ENCODE peak calls at places on chromosomes 12 and 14, in four cellular contexts. D is K562, H is GM12878, J is HepG2. E is an unnamed sample.

GRCh38 chr12:46804054-46804453 is 21.7 kb downstream of the SLC38A4 start:
- DNase-seq in D (no peak), H (no peak), J (no peak), E (no peak)

GRCh38 chr12:112116232-112117060 is 7.9 kb upstream of the NAA25 start:
- DNase-seq in D (peak), H (no peak), J (peak), E (peak)

GRCh38 chr14:90644882-90645281 is 171.3 kb downstream of the TTC7B start:
- DNase-seq in D (no peak), H (no peak), J (peak), E (no peak)

GRCh38 chr12:120229583-120230325 is 28.8 kb upstream of the RPLP0 start:
- DNase-seq in D (no peak), H (no peak), J (no peak), E (no peak)

GRCh38 chr12:93135286-93136239 is 206.5 kb upstream of the EEA1 start:
- DNase-seq in D (no peak), H (no peak), J (peak), E (no peak)

GRCh38 chr12:28742791-28743190 is 406.3 kb upstream of the FAR2 start:
- DNase-seq in D (no peak), H (no peak), J (no peak), E (no peak)

GRCh38 chr14:71658261-71658860 is 273.9 kb upstream of the RGS6 start:
- DNase-seq in D (no peak), H (no peak), J (no peak), E (no peak)

GRCh38 chr12:1533602-1534304 is 60.6 kb downstream of the FBXL14 start:
- DNase-seq in D (no peak), H (peak), J (no peak), E (no peak)

GRCh38 chr12:124545508-124546418 is 21.6 kb downstream of the NCOR2 start:
- DNase-seq in D (no peak), H (peak), J (no peak), E (no peak)

GRCh38 chr14:96629082-96629481 is 126.9 kb downstream of the PAPOLA start:
- DNase-seq in D (no peak), H (no peak), J (no peak), E (no peak)

GRCh38 chr12:93380480-93381121 is 2.9 kb downstream of the NUDT4 start:
- DNase-seq in D (no peak), H (no peak), J (peak), E (peak)

GRCh38 chr12:79871621-79872020 is 63.3 kb downstream of the PPP1R12A start:
- DNase-seq in D (no peak), H (no peak), J (no peak), E (no peak)

GRCh38 chr12:19236656-19237055 is 107.1 kb downstream of the PLEKHA5 start:
- DNase-seq in D (no peak), H (no peak), J (no peak), E (no peak)

GRCh38 chr12:91377456-91377855 is 194.8 kb upstream of the DCN start:
- DNase-seq in D (no peak), H (no peak), J (no peak), E (no peak)
- TF ChIP-seq BHLHE40 in D (no peak), H (no peak), J (no peak), E (no peak)

GRCh38 chr14:65230287-65230728 is 128.0 kb upstream of the MAX start:
- DNase-seq in D (peak), H (no peak), J (peak), E (no peak)

GRCh38 chr14:65228956-65229355 is 126.6 kb upstream of the MAX start:
- DNase-seq in D (no peak), H (no peak), J (no peak), E (no peak)

GRCh38 chr14:65231286-65231980 is 129.1 kb upstream of the MAX start:
- DNase-seq in D (no peak), H (no peak), J (peak), E (no peak)

GRCh38 chr14:65228436-65228835 is 126.1 kb upstream of the MAX start:
- DNase-seq in D (no peak), H (peak), J (no peak), E (no peak)

DNA sequence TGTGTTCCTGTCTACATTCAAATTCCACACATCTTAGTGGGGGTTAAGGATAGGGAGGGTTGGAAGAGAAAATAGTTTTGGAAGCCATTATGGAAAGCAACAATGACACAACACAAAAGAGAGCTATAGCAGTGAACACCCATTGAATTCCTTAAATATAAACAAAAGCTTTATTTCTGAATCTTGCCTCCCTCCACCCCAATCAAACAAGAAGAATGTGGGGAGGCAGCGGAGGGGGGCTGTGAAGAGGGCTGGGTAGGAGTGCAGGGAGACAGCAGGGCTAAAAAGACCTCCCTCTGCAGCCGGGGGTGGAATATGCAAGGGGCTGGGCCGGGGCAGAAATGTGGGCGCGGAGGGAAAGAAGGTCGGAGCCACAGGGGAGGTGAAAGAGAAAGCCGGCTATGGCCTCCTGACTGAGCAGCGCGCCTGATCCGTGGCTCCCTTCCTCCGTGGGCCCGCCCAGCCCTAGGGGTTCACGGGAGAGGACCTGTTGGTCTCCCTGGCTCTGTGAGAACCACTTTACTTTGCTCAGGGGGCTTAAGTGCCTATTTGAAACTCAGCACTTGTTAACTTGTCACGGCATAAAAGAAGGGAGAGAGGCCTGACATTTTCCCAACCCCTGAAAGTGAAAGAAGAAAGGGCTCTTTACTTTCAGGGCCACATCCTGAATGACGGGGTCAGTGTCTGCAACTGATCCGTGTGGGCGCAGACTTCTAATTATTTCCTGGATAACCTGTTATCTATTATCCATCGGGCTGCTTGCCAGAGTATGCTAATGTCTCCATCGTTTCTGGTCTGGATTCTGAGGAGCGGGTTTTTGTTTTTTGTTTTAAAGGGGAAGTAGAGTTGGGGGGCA is 127.3 kb upstream of the MAX start:
- DNase-seq in D (peak), H (no peak), J (peak), E (no peak)
- TF ChIP-seq FOXM1 in D (no peak), H (no peak), J (no peak), E (no peak)

GRCh38 chr14:100303925-100304324 is 2.3 kb downstream of the SLC25A29 start:
- DNase-seq in D (no peak), H (no peak), J (no peak), E (no peak)

GRCh38 chr14:100304825-100305445 is 1.3 kb downstream of the SLC25A29 start:
- DNase-seq in D (peak), H (no peak), J (no peak), E (peak)

GRCh38 chr14:100306256-100306505 is at the start of gene SLC25A29:
- DNase-seq in D (no peak), H (no peak), J (no peak), E (no peak)

GRCh38 chr14:100306506-100307214 is 416 bp upstream of the SLC25A29 start:
- DNase-seq in D (peak), H (no peak), J (peak), E (peak)

GRCh38 chr14:100305446-100306255 is 593 bp downstream of the SLC25A29 start:
- DNase-seq in D (peak), H (no peak), J (no peak), E (no peak)
- TF ChIP-seq BHLHE40 in D (no peak), H (no peak), J (no peak), E (no peak)

GRCh38 chr12:65464930-65465329 is 186.4 kb downstream of the MSRB3 start:
- DNase-seq in D (no peak), H (no peak), J (no peak), E (no peak)
- TF ChIP-seq FOXM1 in D (no peak), H (no peak), J (no peak), E (no peak)

GRCh38 chr14:76191297-76191696 is 39.6 kb downstream of the GPATCH2L start:
- DNase-seq in D (no peak), H (no peak), J (no peak), E (no peak)
- TF ChIP-seq BHLHE40 in D (no peak), H (no peak), J (no peak), E (no peak)

DNA sequence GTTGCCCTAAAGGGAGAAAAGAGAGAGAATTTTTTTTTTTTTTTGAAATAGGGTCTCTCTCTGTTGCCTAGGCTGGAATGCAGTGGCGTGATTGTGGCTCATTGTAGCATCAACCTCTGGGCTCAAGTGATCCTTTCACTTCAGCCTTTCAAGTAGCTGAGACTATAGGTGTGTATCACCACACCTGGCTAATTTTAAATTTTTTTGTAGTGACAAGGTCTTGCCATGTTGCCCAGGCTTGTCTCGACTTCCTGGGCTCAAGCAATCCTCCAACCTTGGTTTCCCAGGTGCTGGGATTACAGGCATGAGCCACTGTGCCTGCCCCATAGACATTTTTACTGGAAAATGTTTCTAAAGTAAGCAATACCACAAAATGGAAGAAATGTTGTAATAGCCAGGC is 36.8 kb downstream of the YARS2 start:
- DNase-seq in D (no peak), H (no peak), J (no peak), E (no peak)
- TF ChIP-seq FOXM1 in D (no peak), H (no peak), J (no peak), E (no peak)